ENCODE peak calls at places on chromosomes 7 and 10, in ten cellular contexts. Y is CD8-positive, alpha-beta memory T cell; J is A673; S is colonic mucosa; H is cardiac muscle cell; R is mesenchymal stem cell; P is GM23248; F is upper lobe of left lung; T is dorsolateral prefrontal cortex; U is right lobe of liver. A is an unnamed sample.

GRCh38 chr10:70561051-70561450 is 41.5 kb downstream of the PRF1 start:
- DNase-seq in F (no peak), R (no peak), H (peak; percentile 57), T (peak; percentile 74), P (peak; percentile 25), J (peak; percentile 64), Y (no peak), S (no peak), U (no peak), A (peak; percentile 67)

GRCh38 chr10:100664509-100664908 is 80.9 kb upstream of the PAX2 start:
- DNase-seq in F (no peak), T (no peak), Y (no peak), J (no peak), P (no peak), H (no peak), U (no peak), R (no peak), S (no peak), A (no peak)

GRCh38 chr7:49852619-49853462 is 79.4 kb downstream of the VWC2 start:
- DNase-seq in S (peak; percentile 35), Y (no peak), P (peak; percentile 74), J (peak; percentile 44), R (peak; percentile 9), F (no peak), U (no peak), H (peak; percentile 61), T (no peak), A (no peak)

GRCh38 chr10:124734311-124735166 is 9.6 kb downstream of the FAM53B start:
- DNase-seq in T (no peak), P (no peak), U (no peak), H (no peak), J (no peak), Y (no peak), R (no peak), S (no peak), F (no peak), A (no peak)

GRCh38 chr10:97891497-97892167 is 42.0 kb downstream of the GOLGA7B start:
- DNase-seq in T (no peak), R (no peak), F (peak; percentile 95), U (no peak), S (no peak), H (no peak), J (no peak), Y (no peak), P (no peak), A (peak; percentile 90)

GRCh38 chr7:101021703-101022102 is 1.8 kb downstream of the MUC17 start:
- DNase-seq in H (no peak), Y (no peak), R (no peak), S (peak; percentile 47), F (no peak), T (no peak), J (no peak), U (no peak), P (no peak), A (no peak)

GRCh38 chr10:62738916-62739315 is 65.6 kb upstream of the ADO start:
- DNase-seq in P (peak; percentile 54), U (no peak), H (peak; percentile 41), Y (no peak), S (no peak), F (no peak), T (no peak), J (no peak), R (peak; percentile 51), A (no peak)

GRCh38 chr10:103849880-103850571 is 5.3 kb downstream of the SH3PXD2A start:
- DNase-seq in Y (no peak), J (no peak), U (no peak), H (peak; percentile 76), F (no peak), T (no peak), S (peak; percentile 35), P (peak; percentile 97), R (peak; percentile 93), A (no peak)

GRCh38 chr10:71245420-71246325 is 33.3 kb downstream of the UNC5B start:
- DNase-seq in T (no peak), H (no peak), F (no peak), P (no peak), R (no peak), S (no peak), Y (no peak), U (peak; percentile 35), J (no peak), A (no peak)

GRCh38 chr10:110357252-110357780 is 52.6 kb upstream of the SMNDC1 start:
- DNase-seq in H (peak; percentile 91), J (no peak), F (no peak), U (no peak), T (peak; percentile 57), R (peak; percentile 91), Y (no peak), P (peak; percentile 98), S (no peak), A (no peak)

GRCh38 chr10:3906511-3907111 is 121.6 kb upstream of the KLF6 start:
- DNase-seq in J (no peak), H (no peak), P (peak; percentile 78), U (no peak), Y (no peak), R (peak; percentile 99), S (no peak), T (no peak), F (no peak), A (no peak)

GRCh38 chr10:20007426-20007825 is 191.2 kb downstream of the PLXDC2 start:
- DNase-seq in F (no peak), P (no peak), U (no peak), R (no peak), J (no peak), Y (no peak), T (no peak), S (no peak), H (no peak), A (no peak)

GRCh38 chr7:44893710-44894135 is 8.4 kb upstream of the PURB start:
- DNase-seq in J (no peak), U (peak; percentile 63), T (no peak), Y (no peak), P (no peak), R (no peak), F (no peak), H (no peak), S (no peak), A (no peak)

GRCh38 chr10:103859161-103860141 is 4.1 kb upstream of the SH3PXD2A start:
- DNase-seq in U (no peak), R (peak; percentile 88), J (peak; percentile 86), P (peak; percentile 71), H (peak; percentile 79), T (no peak), F (peak; percentile 54), Y (peak; percentile 41), S (peak; percentile 84), A (no peak)

GRCh38 chr7:67696124-67696523 is 699.5 kb downstream of the TYW1 start:
- DNase-seq in H (no peak), F (no peak), T (no peak), P (no peak), Y (no peak), R (no peak), S (no peak), U (no peak), J (no peak), A (no peak)
- H3K27ac ChIP-seq in H (no peak overlapping the region), F (no peak overlapping the region), T (no peak overlapping the region), P (no peak overlapping the region), Y (no peak overlapping the region), R (no peak overlapping the region), S (no peak overlapping the region), U (no peak overlapping the region), J (no peak overlapping the region), A (no peak overlapping the region)

GRCh38 chr7:84631913-84632312 is 437.3 kb upstream of the SEMA3A start:
- DNase-seq in J (no peak), Y (no peak), R (no peak), U (no peak), T (no peak), H (no peak), S (no peak), F (no peak), P (no peak), A (no peak)

GRCh38 chr7:84642611-84643010 is 448.0 kb upstream of the SEMA3A start:
- DNase-seq in H (no peak), S (no peak), J (no peak), U (no peak), F (no peak), P (no peak), T (no peak), R (no peak), Y (no peak), A (no peak)

GRCh38 chr7:84640637-84641036 is 446.0 kb upstream of the SEMA3A start:
- DNase-seq in J (no peak), P (no peak), T (no peak), Y (no peak), F (no peak), S (no peak), H (no peak), U (no peak), R (no peak), A (no peak)

GRCh38 chr7:84638339-84638697 is 443.7 kb upstream of the SEMA3A start:
- DNase-seq in T (no peak), U (no peak), F (no peak), J (no peak), R (no peak), Y (no peak), S (no peak), H (no peak), P (peak; percentile 1), A (no peak)

GRCh38 chr7:84637568-84638338 is 443.2 kb upstream of the SEMA3A start:
- DNase-seq in J (peak; percentile 77), Y (no peak), F (no peak), U (no peak), P (peak; percentile 89), H (peak; percentile 89), T (no peak), R (peak; percentile 65), S (no peak), A (no peak)
- H3K27ac ChIP-seq in J (peak overlapping the region; percentile 77), Y (no peak overlapping the region), F (no peak overlapping the region), U (no peak overlapping the region), P (peak overlapping the region; percentile 41), H (peak overlapping the region; percentile 59), T (no peak overlapping the region), R (peak overlapping the region; percentile 96), S (no peak overlapping the region), A (no peak overlapping the region)

DNA sequence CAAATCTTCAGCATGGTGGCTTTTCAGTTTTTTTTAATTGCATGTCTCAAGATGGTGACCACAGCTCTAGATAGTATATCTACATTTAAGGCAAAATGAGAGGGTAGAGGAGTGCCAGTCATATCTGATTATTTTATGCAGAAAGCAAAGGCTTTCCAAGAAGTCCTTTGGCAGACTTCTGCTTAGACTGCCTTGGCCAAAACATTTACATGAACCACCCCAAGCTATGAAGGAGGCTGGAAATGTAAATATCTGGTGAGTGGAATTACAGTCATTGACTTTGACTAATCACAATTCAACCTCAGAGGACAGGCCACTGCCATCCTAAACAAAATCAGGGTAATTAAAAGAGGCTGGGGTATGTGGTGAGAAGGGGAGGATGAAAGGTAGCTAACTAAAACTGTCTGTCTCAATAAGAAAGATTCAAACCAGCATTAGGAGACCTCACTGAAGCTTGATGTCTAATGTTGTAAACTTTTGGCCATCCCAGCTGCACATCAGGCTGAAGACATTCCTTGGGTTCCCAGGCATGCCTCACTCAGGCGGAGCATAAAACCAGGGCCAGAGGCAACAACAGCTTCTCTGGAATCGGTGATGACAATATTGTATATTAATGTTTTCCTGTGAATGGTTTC is 53.4 kb downstream of the PPP1R3C start:
- DNase-seq in R (no peak), U (no peak), Y (no peak), J (no peak), F (no peak), H (no peak), T (no peak), P (peak; percentile 87), S (no peak), A (no peak)
- H3K27ac ChIP-seq in R (no peak overlapping the region), U (no peak overlapping the region), Y (no peak overlapping the region), J (no peak overlapping the region), F (no peak overlapping the region), H (no peak overlapping the region), T (no peak overlapping the region), P (peak overlapping the region; percentile 71), S (no peak overlapping the region), A (no peak overlapping the region)

GRCh38 chr10:118408145-118408544 is 66.0 kb upstream of the FAM204A start:
- DNase-seq in R (no peak), U (no peak), S (no peak), J (no peak), T (no peak), P (no peak), H (no peak), Y (no peak), F (no peak), A (no peak)
- H3K27ac ChIP-seq in R (no peak overlapping the region), U (no peak overlapping the region), S (no peak overlapping the region), J (no peak overlapping the region), T (no peak overlapping the region), P (no peak overlapping the region), H (no peak overlapping the region), Y (no peak overlapping the region), F (no peak overlapping the region), A (no peak overlapping the region)

A was measured in lower lobe of right lung.